ENCODE peak calls at places on chromosomes 7 and 10, in eight cellular contexts. One of them, this sample, is unnamed.

GRCh38 chr7:95295399-95295798 is 28.9 kb downstream of the PON1 start:
- DNase-seq in HCT116: no peak
- DNase-seq in GM23338: no peak
- DNase-seq in endothelial cell of umbilical vein: no peak
- DNase-seq in K562: no peak
- DNase-seq in H1: no peak
- DNase-seq in GM12878: no peak
- DNase-seq in HepG2: no peak
- DNase-seq in this sample: no peak

GRCh38 chr7:4265056-4265455 is 417.0 kb upstream of the FOXK1 start:
- DNase-seq in HCT116: no peak
- DNase-seq in GM23338: peak; percentile 75
- DNase-seq in endothelial cell of umbilical vein: no peak
- DNase-seq in K562: no peak
- DNase-seq in H1: peak; percentile 44
- DNase-seq in GM12878: no peak
- DNase-seq in HepG2: no peak
- DNase-seq in this sample: no peak

GRCh38 chr10:51301644-51302043 is 227.4 kb downstream of the PRKG1 start:
- DNase-seq in HCT116: no peak
- DNase-seq in GM23338: no peak
- DNase-seq in endothelial cell of umbilical vein: peak; percentile 4
- DNase-seq in K562: no peak
- DNase-seq in H1: no peak
- DNase-seq in GM12878: no peak
- DNase-seq in HepG2: no peak
- DNase-seq in this sample: no peak

GRCh38 chr7:4198301-4198700 is 483.8 kb upstream of the FOXK1 start:
- DNase-seq in HCT116: no peak
- DNase-seq in GM23338: no peak
- DNase-seq in endothelial cell of umbilical vein: no peak
- DNase-seq in K562: no peak
- DNase-seq in H1: no peak
- DNase-seq in GM12878: no peak
- DNase-seq in HepG2: no peak
- DNase-seq in this sample: no peak

GRCh38 chr7:152897401-152897800 is 137.8 kb downstream of the ACTR3B start:
- DNase-seq in HCT116: no peak
- DNase-seq in GM23338: no peak
- DNase-seq in endothelial cell of umbilical vein: no peak
- DNase-seq in K562: no peak
- DNase-seq in H1: no peak
- DNase-seq in GM12878: no peak
- DNase-seq in HepG2: no peak
- DNase-seq in this sample: no peak

GRCh38 chr7:40436761-40437160 is 302.0 kb downstream of the SUGCT start:
- DNase-seq in HCT116: no peak
- DNase-seq in GM23338: no peak
- DNase-seq in endothelial cell of umbilical vein: no peak
- DNase-seq in K562: no peak
- DNase-seq in H1: no peak
- DNase-seq in GM12878: no peak
- DNase-seq in HepG2: no peak
- DNase-seq in this sample: no peak

GRCh38 chr7:20928022-20928421 is 141.3 kb upstream of the SP8 start:
- DNase-seq in HCT116: no peak
- DNase-seq in GM23338: no peak
- DNase-seq in endothelial cell of umbilical vein: peak; percentile 33
- DNase-seq in K562: no peak
- DNase-seq in H1: no peak
- DNase-seq in GM12878: no peak
- DNase-seq in HepG2: no peak
- DNase-seq in this sample: no peak

GRCh38 chr7:73668103-73668937 is 689 bp downstream of the VPS37D start:
- DNase-seq in HCT116: no peak
- DNase-seq in GM23338: no peak
- DNase-seq in endothelial cell of umbilical vein: peak; percentile 16
- DNase-seq in K562: peak; percentile 71
- DNase-seq in H1: no peak
- DNase-seq in GM12878: no peak
- DNase-seq in HepG2: no peak
- DNase-seq in this sample: no peak

GRCh38 chr10:132708441-132708840 is 77.5 kb downstream of the NKX6-2 start:
- DNase-seq in HCT116: no peak
- DNase-seq in GM23338: no peak
- DNase-seq in endothelial cell of umbilical vein: no peak
- DNase-seq in K562: no peak
- DNase-seq in H1: no peak
- DNase-seq in GM12878: no peak
- DNase-seq in HepG2: no peak
- DNase-seq in this sample: no peak

GRCh38 chr10:97843296-97843671 is 6.4 kb upstream of the GOLGA7B start:
- DNase-seq in HCT116: no peak
- DNase-seq in GM23338: no peak
- DNase-seq in endothelial cell of umbilical vein: no peak
- DNase-seq in K562: no peak
- DNase-seq in H1: no peak
- DNase-seq in GM12878: no peak
- DNase-seq in HepG2: no peak
- DNase-seq in this sample: no peak

GRCh38 chr7:4670791-4671190 is 11.3 kb upstream of the FOXK1 start:
- DNase-seq in HCT116: no peak
- DNase-seq in GM23338: no peak
- DNase-seq in endothelial cell of umbilical vein: no peak
- DNase-seq in K562: no peak
- DNase-seq in H1: no peak
- DNase-seq in GM12878: no peak
- DNase-seq in HepG2: no peak
- DNase-seq in this sample: no peak

GRCh38 chr10:110353244-110354119 is 48.8 kb upstream of the SMNDC1 start:
- DNase-seq in HCT116: peak; percentile 73
- DNase-seq in GM23338: peak; percentile 58
- DNase-seq in endothelial cell of umbilical vein: peak; percentile 66
- DNase-seq in K562: peak; percentile 15
- DNase-seq in H1: no peak
- DNase-seq in GM12878: no peak
- DNase-seq in HepG2: no peak
- DNase-seq in this sample: no peak

GRCh38 chr7:2043316-2044039 is 189.3 kb downstream of the MAD1L1 start:
- DNase-seq in HCT116: no peak
- DNase-seq in GM23338: no peak
- DNase-seq in endothelial cell of umbilical vein: no peak
- DNase-seq in K562: no peak
- DNase-seq in H1: no peak
- DNase-seq in GM12878: no peak
- DNase-seq in HepG2: no peak
- DNase-seq in this sample: no peak

GRCh38 chr7:1979591-1980560 is 252.9 kb downstream of the MAD1L1 start:
- DNase-seq in HCT116: no peak
- DNase-seq in GM23338: peak; percentile 47
- DNase-seq in endothelial cell of umbilical vein: no peak
- DNase-seq in K562: peak; percentile 56
- DNase-seq in H1: no peak
- DNase-seq in GM12878: no peak
- DNase-seq in HepG2: no peak
- DNase-seq in this sample: no peak

GRCh38 chr7:29538322-29538874 is 25.2 kb upstream of the PRR15 start:
- DNase-seq in HCT116: no peak
- DNase-seq in GM23338: peak; percentile 65
- DNase-seq in endothelial cell of umbilical vein: no peak
- DNase-seq in K562: no peak
- DNase-seq in H1: no peak
- DNase-seq in GM12878: no peak
- DNase-seq in HepG2: no peak
- DNase-seq in this sample: no peak

GRCh38 chr7:36633377-36633776 is 90.9 kb downstream of the AOAH start:
- DNase-seq in HCT116: no peak
- DNase-seq in GM23338: peak; percentile 83
- DNase-seq in endothelial cell of umbilical vein: no peak
- DNase-seq in K562: no peak
- DNase-seq in H1: peak; percentile 57
- DNase-seq in GM12878: no peak
- DNase-seq in HepG2: no peak
- DNase-seq in this sample: no peak

DNA sequence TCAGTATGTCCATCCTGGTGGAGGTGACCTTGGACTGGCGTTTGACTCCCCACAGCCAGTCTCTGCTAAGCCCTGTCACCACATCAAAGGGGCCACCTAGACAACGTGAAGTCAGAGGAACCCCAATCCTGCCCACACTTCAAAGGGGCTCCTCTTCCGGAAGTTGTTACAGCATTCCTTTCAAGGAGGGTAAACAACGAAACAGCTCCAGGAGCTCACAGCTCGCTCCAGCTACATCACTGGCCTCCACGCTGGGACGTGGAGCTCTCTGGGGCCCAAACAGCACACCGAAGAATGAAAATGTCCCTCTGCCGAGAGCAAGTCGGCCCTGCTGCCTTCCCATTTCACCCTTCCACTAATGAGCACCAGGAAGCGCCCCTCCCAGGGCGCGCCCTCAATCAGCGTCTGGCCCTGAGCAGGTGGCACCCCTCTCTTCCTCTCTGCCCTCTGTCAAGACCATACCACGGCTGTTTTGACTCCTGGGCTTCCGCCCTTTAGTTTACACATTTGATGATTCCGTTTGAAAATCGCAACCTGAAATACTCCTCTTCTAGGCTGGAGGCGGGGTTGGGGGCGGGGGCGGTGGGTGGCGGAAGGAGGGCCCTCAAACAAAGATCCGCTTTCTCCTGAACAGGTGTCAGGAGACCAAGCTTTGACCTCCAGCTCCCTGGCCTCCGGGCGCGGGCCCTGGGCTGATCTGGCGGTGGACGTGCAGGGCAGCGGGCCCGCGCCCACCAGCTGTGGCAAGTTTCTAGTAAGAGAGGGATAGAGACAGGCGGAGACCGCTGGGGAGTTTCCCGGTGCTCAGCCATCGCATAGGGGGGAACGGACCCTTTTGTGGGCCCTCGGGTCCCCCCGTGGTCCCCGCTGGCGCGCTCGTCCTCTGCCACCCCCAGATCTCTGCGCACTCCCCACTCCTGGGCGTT is 53.1 kb upstream of the KDM7A start:
- DNase-seq in HCT116: no peak
- DNase-seq in GM23338: peak; percentile 69
- DNase-seq in endothelial cell of umbilical vein: no peak
- DNase-seq in K562: no peak
- DNase-seq in H1: peak; percentile 74
- DNase-seq in GM12878: no peak
- DNase-seq in HepG2: peak; percentile 99
- DNase-seq in this sample: no peak
- TF ChIP-seq POLR2AphosphoS5 in HCT116: no peak
- TF ChIP-seq POLR2AphosphoS5 in GM23338: no peak
- TF ChIP-seq POLR2AphosphoS5 in endothelial cell of umbilical vein: no peak
- TF ChIP-seq POLR2AphosphoS5 in K562: no peak
- TF ChIP-seq POLR2AphosphoS5 in H1: peak; percentile 20
- TF ChIP-seq POLR2AphosphoS5 in GM12878: no peak
- TF ChIP-seq POLR2AphosphoS5 in HepG2: peak; percentile 60
- TF ChIP-seq POLR2AphosphoS5 in this sample: no peak

GRCh38 chr7:128914566-128915151 is 4.2 kb upstream of the KCP start:
- DNase-seq in HCT116: no peak
- DNase-seq in GM23338: peak; percentile 62
- DNase-seq in endothelial cell of umbilical vein: no peak
- DNase-seq in K562: no peak
- DNase-seq in H1: peak; percentile 61
- DNase-seq in GM12878: no peak
- DNase-seq in HepG2: no peak
- DNase-seq in this sample: no peak

GRCh38 chr7:128915841-128916642 is 5.5 kb upstream of the KCP start:
- DNase-seq in HCT116: no peak
- DNase-seq in GM23338: peak; percentile 62
- DNase-seq in endothelial cell of umbilical vein: no peak
- DNase-seq in K562: no peak
- DNase-seq in H1: peak; percentile 69
- DNase-seq in GM12878: no peak
- DNase-seq in HepG2: no peak
- DNase-seq in this sample: no peak

GRCh38 chr7:128916643-128916915 is 6.1 kb upstream of the KCP start:
- DNase-seq in HCT116: no peak
- DNase-seq in GM23338: no peak
- DNase-seq in endothelial cell of umbilical vein: no peak
- DNase-seq in K562: no peak
- DNase-seq in H1: no peak
- DNase-seq in GM12878: no peak
- DNase-seq in HepG2: no peak
- DNase-seq in this sample: no peak

GRCh38 chr7:128913856-128914565 is 3.5 kb upstream of the KCP start:
- DNase-seq in HCT116: no peak
- DNase-seq in GM23338: no peak
- DNase-seq in endothelial cell of umbilical vein: no peak
- DNase-seq in K562: no peak
- DNase-seq in H1: peak; percentile 35
- DNase-seq in GM12878: no peak
- DNase-seq in HepG2: no peak
- DNase-seq in this sample: no peak

DNA sequence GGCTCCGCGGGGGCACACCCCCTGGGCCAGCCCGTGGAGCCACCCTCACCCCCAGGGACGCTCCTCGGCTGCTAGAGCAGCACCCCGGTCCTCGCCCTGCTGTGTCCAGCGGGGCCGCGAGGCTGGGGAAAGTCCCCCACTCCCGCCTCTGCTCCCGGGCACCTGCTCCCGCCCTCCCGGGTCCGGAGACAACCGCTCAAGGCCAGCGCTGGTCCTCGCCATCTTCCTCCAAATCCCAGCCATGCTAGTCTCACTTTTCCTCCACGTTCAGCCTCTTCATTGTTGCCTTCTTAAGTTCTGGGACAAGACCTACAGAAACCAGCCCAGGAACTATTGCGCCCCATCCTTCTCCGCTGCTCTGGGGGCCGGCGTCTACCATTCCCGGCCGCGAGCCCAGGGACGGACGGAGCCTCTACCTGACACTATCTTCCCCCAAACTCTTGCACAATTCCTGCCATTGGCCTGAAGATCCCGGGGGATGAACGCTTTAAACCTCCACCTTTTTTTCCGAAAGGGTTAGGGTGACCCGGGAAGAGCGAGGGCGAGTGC is 4.8 kb upstream of the KCP start:
- DNase-seq in HCT116: no peak
- DNase-seq in GM23338: peak; percentile 49
- DNase-seq in endothelial cell of umbilical vein: no peak
- DNase-seq in K562: no peak
- DNase-seq in H1: peak; percentile 55
- DNase-seq in GM12878: no peak
- DNase-seq in HepG2: no peak
- DNase-seq in this sample: no peak
- TF ChIP-seq EZH2 in HCT116: no peak
- TF ChIP-seq EZH2 in GM23338: peak; percentile 93
- TF ChIP-seq EZH2 in endothelial cell of umbilical vein: peak; percentile 77
- TF ChIP-seq EZH2 in K562: no peak
- TF ChIP-seq EZH2 in H1: no peak
- TF ChIP-seq EZH2 in GM12878: no peak
- TF ChIP-seq EZH2 in HepG2: no peak
- TF ChIP-seq EZH2 in this sample: no peak

GRCh38 chr7:155296006-155296787 is 1.5 kb upstream of the INSIG1 start:
- DNase-seq in HCT116: no peak
- DNase-seq in GM23338: no peak
- DNase-seq in endothelial cell of umbilical vein: no peak
- DNase-seq in K562: no peak
- DNase-seq in H1: no peak
- DNase-seq in GM12878: no peak
- DNase-seq in HepG2: no peak
- DNase-seq in this sample: no peak
- H3K27ac ChIP-seq in HCT116: peak overlapping the region; percentile 90
- H3K27ac ChIP-seq in GM23338: peak overlapping the region; percentile 87
- H3K27ac ChIP-seq in endothelial cell of umbilical vein: peak overlapping the region; percentile 64
- H3K27ac ChIP-seq in K562: peak overlapping the region; percentile 86
- H3K27ac ChIP-seq in H1: peak overlapping the region; percentile 76
- H3K27ac ChIP-seq in GM12878: peak overlapping the region; percentile 80
- H3K27ac ChIP-seq in HepG2: no peak overlapping the region
- H3K27ac ChIP-seq in this sample: peak overlapping the region; percentile 92

GRCh38 chr7:27124979-27125689 is 5.4 kb downstream of the HOXA4 start:
- DNase-seq in HCT116: no peak
- DNase-seq in GM23338: no peak
- DNase-seq in endothelial cell of umbilical vein: peak; percentile 60
- DNase-seq in K562: no peak
- DNase-seq in H1: no peak
- DNase-seq in GM12878: no peak
- DNase-seq in HepG2: no peak
- DNase-seq in this sample: no peak
- TF ChIP-seq POLR2AphosphoS5 in HCT116: no peak
- TF ChIP-seq POLR2AphosphoS5 in GM23338: no peak
- TF ChIP-seq POLR2AphosphoS5 in endothelial cell of umbilical vein: no peak
- TF ChIP-seq POLR2AphosphoS5 in K562: no peak
- TF ChIP-seq POLR2AphosphoS5 in H1: no peak
- TF ChIP-seq POLR2AphosphoS5 in GM12878: no peak
- TF ChIP-seq POLR2AphosphoS5 in HepG2: no peak
- TF ChIP-seq POLR2AphosphoS5 in this sample: no peak

This sample was measured in SK-N-MC.